ENCODE peak calls at places on chromosomes 11 and 22, in nine cellular contexts. T is CD8-positive, alpha-beta memory T cell; W is neuronal stem cell; L is left ventricle myocardium inferior; F is upper lobe of right lung; A is cardiac muscle cell; B is fibroblast of lung; M is OCI-LY7; O is CD8-positive, alpha-beta T cell. Y is an unnamed sample.

GRCh38 chr11:92035488-92035887 is 189.1 kb upstream of the FAT3 start:
- DNase-seq in T (no peak), W (no peak), L (no peak), F (no peak), A (no peak), B (no peak), M (no peak), O (no peak), Y (no peak)

GRCh38 chr11:94845622-94846021 is 77.5 kb downstream of the AMOTL1 start:
- DNase-seq in T (no peak), W (no peak), L (no peak), F (no peak), A (no peak), B (peak; percentile 84), M (no peak), O (no peak), Y (peak; percentile 74)

GRCh38 chr22:44170470-44170869 is 10.3 kb upstream of the PARVG start:
- DNase-seq in T (no peak), W (no peak), L (no peak), F (peak; percentile 41), A (no peak), B (no peak), M (no peak), O (no peak), Y (no peak)

GRCh38 chr11:108222686-108223448 is at the start of gene ATM:
- DNase-seq in T (peak; percentile 99), W (peak; percentile 99), L (peak; percentile 99), F (peak; percentile 100), A (peak; percentile 99), B (peak; percentile 99), M (peak; percentile 98), O (peak; percentile 99), Y (peak; percentile 100)

GRCh38 chr22:42285604-42286003 is 15.2 kb upstream of the TCF20 start:
- DNase-seq in T (no peak), W (no peak), L (no peak), F (no peak), A (no peak), B (no peak), M (no peak), O (no peak), Y (no peak)

GRCh38 chr11:129286813-129287212 is 88.8 kb upstream of the BARX2 start:
- DNase-seq in T (no peak), W (no peak), L (no peak), F (no peak), A (no peak), B (peak; percentile 38), M (no peak), O (no peak), Y (no peak)

GRCh38 chr11:5204787-5205186 is 4.3 kb upstream of the OR51V1 start:
- DNase-seq in T (no peak), W (peak; percentile 44), L (no peak), F (no peak), A (peak; percentile 63), B (peak; percentile 83), M (peak; percentile 7), O (no peak), Y (no peak)

GRCh38 chr11:24748261-24748660 is 251.4 kb downstream of the LUZP2 start:
- DNase-seq in T (no peak), W (no peak), L (no peak), F (no peak), A (no peak), B (no peak), M (no peak), O (no peak), Y (no peak)

GRCh38 chr11:131246589-131247164 is 123.7 kb upstream of the NTM start:
- DNase-seq in T (no peak), W (peak; percentile 49), L (peak; percentile 39), F (peak; percentile 67), A (peak; percentile 80), B (no peak), M (peak; percentile 1), O (no peak), Y (no peak)

GRCh38 chr22:44181033-44181911 is 547 bp downstream of the PARVG start:
- DNase-seq in T (peak; percentile 65), W (no peak), L (peak; percentile 47), F (peak; percentile 76), A (no peak), B (no peak), M (no peak), O (peak; percentile 72), Y (no peak)

GRCh38 chr11:111460340-111460739 is 51.8 kb downstream of the BTG4 start:
- DNase-seq in T (no peak), W (no peak), L (no peak), F (no peak), A (no peak), B (no peak), M (no peak), O (no peak), Y (no peak)

GRCh38 chr11:114133548-114134329 is 74.2 kb downstream of the ZBTB16 start:
- DNase-seq in T (no peak), W (no peak), L (no peak), F (no peak), A (no peak), B (peak; percentile 39), M (no peak), O (no peak), Y (no peak)

GRCh38 chr11:89443366-89444303 is 47.5 kb downstream of the NOX4 start:
- DNase-seq in T (no peak), W (peak; percentile 15), L (no peak), F (no peak), A (no peak), B (no peak), M (no peak), O (no peak), Y (no peak)

GRCh38 chr22:17928391-17928790 is 96.0 kb downstream of the MICAL3 start:
- DNase-seq in T (no peak), W (no peak), L (no peak), F (no peak), A (no peak), B (no peak), M (no peak), O (no peak), Y (no peak)

GRCh38 chr11:131462622-131463021 is 92.2 kb downstream of the NTM start:
- DNase-seq in T (no peak), W (no peak), L (no peak), F (no peak), A (no peak), B (no peak), M (no peak), O (no peak), Y (no peak)

GRCh38 chr11:1054143-1055108 is 17.9 kb upstream of the MUC6 start:
- DNase-seq in T (no peak), W (no peak), L (no peak), F (peak; percentile 64), A (no peak), B (no peak), M (no peak), O (no peak), Y (peak; percentile 59)

GRCh38 chr11:96869207-96869606 is 479.4 kb downstream of the JRKL start:
- DNase-seq in T (no peak), W (no peak), L (no peak), F (no peak), A (no peak), B (peak; percentile 66), M (no peak), O (no peak), Y (no peak)

GRCh38 chr22:35783943-35784614 is 66.4 kb downstream of the APOL5 start:
- DNase-seq in T (no peak), W (no peak), L (no peak), F (no peak), A (no peak), B (no peak), M (no peak), O (no peak), Y (no peak)

GRCh38 chr11:29024386-29024785 is 916.2 kb downstream of the METTL15 start:
- DNase-seq in T (no peak), W (no peak), L (no peak), F (no peak), A (no peak), B (peak; percentile 3), M (no peak), O (no peak), Y (no peak)

DNA sequence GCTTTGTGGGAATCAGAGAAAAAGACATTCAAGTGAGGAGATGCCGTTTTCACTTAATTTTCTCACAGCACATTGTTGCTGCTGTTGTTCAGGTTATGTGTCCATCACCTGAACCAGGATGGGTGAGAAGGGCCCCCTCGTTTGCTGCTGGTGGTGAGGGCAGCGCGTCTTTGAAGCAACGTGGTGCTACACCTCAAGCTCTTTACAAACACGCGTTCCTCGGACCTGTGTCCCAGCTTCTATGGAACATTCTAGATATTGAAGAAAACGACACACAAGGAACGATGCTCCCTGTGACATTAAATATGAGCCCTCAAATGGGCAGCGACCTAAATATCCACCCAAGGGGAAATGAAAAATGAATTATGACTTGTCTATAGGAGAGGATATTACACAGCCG is 418.6 kb downstream of the MN1 start:
- DNase-seq in T (no peak), W (no peak), L (no peak), F (no peak), A (no peak), B (no peak), M (no peak), O (no peak), Y (no peak)
- H3K27ac ChIP-seq in T (no peak overlapping the region), W (no peak overlapping the region), L (no peak overlapping the region), F (no peak overlapping the region), A (no peak overlapping the region), B (no peak overlapping the region), M (peak overlapping the region; percentile 91), O (no peak overlapping the region), Y (no peak overlapping the region)

GRCh38 chr22:46051646-46052045 is 74.7 kb upstream of the WNT7B start:
- DNase-seq in T (no peak), W (no peak), L (peak; percentile 10), F (peak; percentile 31), A (no peak), B (no peak), M (no peak), O (no peak), Y (peak; percentile 56)
- H3K27ac ChIP-seq in T (peak overlapping the region; percentile 9), W (no peak overlapping the region), L (peak overlapping the region; percentile 100), F (peak overlapping the region; percentile 98), A (no peak overlapping the region), B (peak overlapping the region; percentile 62), M (no peak overlapping the region), O (no peak overlapping the region), Y (peak overlapping the region; percentile 100)

DNA sequence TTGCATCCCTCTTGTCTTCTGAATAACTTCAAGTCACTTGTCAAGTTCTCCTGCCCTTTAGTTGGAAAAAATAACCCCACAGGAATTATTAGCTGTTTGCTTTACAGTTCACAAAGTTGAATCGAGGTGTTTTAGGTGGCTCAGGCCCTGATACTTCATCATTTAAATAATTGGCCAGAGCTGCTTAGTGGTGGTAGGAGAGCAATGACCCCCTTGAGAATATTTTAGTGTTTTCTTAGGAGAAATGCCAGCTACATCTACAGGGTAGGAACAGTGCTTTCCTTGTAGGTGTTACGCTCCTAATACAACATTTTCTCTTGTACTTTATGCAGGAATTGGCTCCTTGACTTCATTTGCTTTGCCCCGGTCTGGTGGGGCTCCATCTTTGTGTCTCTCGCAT is 73.2 kb downstream of the C22orf31 start:
- DNase-seq in T (no peak), W (no peak), L (no peak), F (no peak), A (no peak), B (no peak), M (no peak), O (no peak), Y (no peak)
- H3K27ac ChIP-seq in T (no peak overlapping the region), W (no peak overlapping the region), L (no peak overlapping the region), F (no peak overlapping the region), A (no peak overlapping the region), B (no peak overlapping the region), M (no peak overlapping the region), O (no peak overlapping the region), Y (peak overlapping the region; percentile 68)

DNA sequence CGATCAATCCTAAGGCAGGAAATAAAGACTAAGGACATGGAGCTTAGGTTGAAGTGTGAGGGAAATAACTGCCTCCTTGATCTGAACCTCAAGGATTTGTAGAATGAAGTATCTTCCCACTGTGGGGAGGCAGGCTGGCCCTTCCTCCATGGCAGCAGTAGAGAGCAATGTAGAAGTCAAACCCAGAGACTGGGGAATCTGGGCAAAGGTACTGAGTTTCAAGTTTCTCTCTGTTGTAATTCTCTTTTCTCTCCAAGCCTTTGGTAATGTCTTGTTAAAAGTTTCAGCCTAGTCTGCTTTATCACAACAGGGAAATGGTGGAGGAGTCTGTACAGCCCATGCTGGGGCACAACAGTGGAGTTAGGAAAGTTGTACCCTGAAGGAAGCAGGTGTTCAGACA is 49.5 kb downstream of the ADM start:
- DNase-seq in T (no peak), W (no peak), L (no peak), F (no peak), A (no peak), B (peak; percentile 51), M (no peak), O (no peak), Y (no peak)
- H3K27ac ChIP-seq in T (no peak overlapping the region), W (no peak overlapping the region), L (no peak overlapping the region), F (no peak overlapping the region), A (no peak overlapping the region), B (no peak overlapping the region), M (no peak overlapping the region), O (no peak overlapping the region), Y (no peak overlapping the region)